ENCODE peak calls at places on chromosomes 2 and 18, in ten cellular contexts. One of them, this sample, is unnamed.

GRCh38 chr2:173350383-173350782 is 4.3 kb upstream of the CDCA7 start:
- DNase-seq in astrocyte of the spinal cord: no peak
- DNase-seq in activated T-cell treated with anti-CD3 and anti-CD28 coated beads for 24 hours: no peak
- DNase-seq in neural progenitor cell: no peak
- DNase-seq in ascending aorta: no peak
- DNase-seq in Ammon's horn: no peak
- DNase-seq in myocyte: no peak
- DNase-seq in skeletal muscle cell: no peak
- DNase-seq in activated T-helper 1 cell treated with anti-CD3 and anti-CD28 coated beads, Interleukin-12 subunit alpha, Interleukin-12 subunit beta, Interleukin-2, Interleukin-4 antibody, amounts not matched to agents 30 ng/mL and 10 ng/mL and 1 ng/mL, durations not matched to agents 14 hours and 24 hours and 36 hours: no peak
- DNase-seq in fibroblast of the conjunctiva: no peak
- DNase-seq in this sample: no peak

GRCh38 chr2:1972948-1973347 is 228.6 kb upstream of the PXDN start:
- DNase-seq in astrocyte of the spinal cord: peak
- DNase-seq in activated T-cell treated with anti-CD3 and anti-CD28 coated beads for 24 hours: no peak
- DNase-seq in neural progenitor cell: no peak
- DNase-seq in ascending aorta: no peak
- DNase-seq in Ammon's horn: no peak
- DNase-seq in myocyte: no peak
- DNase-seq in skeletal muscle cell: no peak
- DNase-seq in activated T-helper 1 cell treated with anti-CD3 and anti-CD28 coated beads, Interleukin-12 subunit alpha, Interleukin-12 subunit beta, Interleukin-2, Interleukin-4 antibody, amounts not matched to agents 30 ng/mL and 10 ng/mL and 1 ng/mL, durations not matched to agents 14 hours and 24 hours and 36 hours: no peak
- DNase-seq in fibroblast of the conjunctiva: no peak
- DNase-seq in this sample: no peak

GRCh38 chr2:161992526-161992925 is 81.5 kb downstream of the DPP4 start:
- DNase-seq in astrocyte of the spinal cord: peak
- DNase-seq in activated T-cell treated with anti-CD3 and anti-CD28 coated beads for 24 hours: peak
- DNase-seq in neural progenitor cell: no peak
- DNase-seq in ascending aorta: no peak
- DNase-seq in Ammon's horn: no peak
- DNase-seq in myocyte: peak
- DNase-seq in skeletal muscle cell: no peak
- DNase-seq in activated T-helper 1 cell treated with anti-CD3 and anti-CD28 coated beads, Interleukin-12 subunit alpha, Interleukin-12 subunit beta, Interleukin-2, Interleukin-4 antibody, amounts not matched to agents 30 ng/mL and 10 ng/mL and 1 ng/mL, durations not matched to agents 14 hours and 24 hours and 36 hours: peak
- DNase-seq in fibroblast of the conjunctiva: no peak
- DNase-seq in this sample: no peak

GRCh38 chr18:44681039-44681595 is 429 bp downstream of the SETBP1 start:
- DNase-seq in astrocyte of the spinal cord: no peak
- DNase-seq in activated T-cell treated with anti-CD3 and anti-CD28 coated beads for 24 hours: no peak
- DNase-seq in neural progenitor cell: no peak
- DNase-seq in ascending aorta: no peak
- DNase-seq in Ammon's horn: peak
- DNase-seq in myocyte: no peak
- DNase-seq in skeletal muscle cell: no peak
- DNase-seq in activated T-helper 1 cell treated with anti-CD3 and anti-CD28 coated beads, Interleukin-12 subunit alpha, Interleukin-12 subunit beta, Interleukin-2, Interleukin-4 antibody, amounts not matched to agents 30 ng/mL and 10 ng/mL and 1 ng/mL, durations not matched to agents 14 hours and 24 hours and 36 hours: no peak
- DNase-seq in fibroblast of the conjunctiva: no peak
- DNase-seq in this sample: no peak

GRCh38 chr2:8412586-8412985 is 269.3 kb upstream of the ID2 start:
- DNase-seq in astrocyte of the spinal cord: no peak
- DNase-seq in activated T-cell treated with anti-CD3 and anti-CD28 coated beads for 24 hours: no peak
- DNase-seq in neural progenitor cell: peak
- DNase-seq in ascending aorta: no peak
- DNase-seq in Ammon's horn: peak
- DNase-seq in myocyte: peak
- DNase-seq in skeletal muscle cell: peak
- DNase-seq in activated T-helper 1 cell treated with anti-CD3 and anti-CD28 coated beads, Interleukin-12 subunit alpha, Interleukin-12 subunit beta, Interleukin-2, Interleukin-4 antibody, amounts not matched to agents 30 ng/mL and 10 ng/mL and 1 ng/mL, durations not matched to agents 14 hours and 24 hours and 36 hours: no peak
- DNase-seq in fibroblast of the conjunctiva: no peak
- DNase-seq in this sample: peak

GRCh38 chr2:240629968-240630770 is 4.9 kb downstream of the GPR35 start:
- DNase-seq in astrocyte of the spinal cord: no peak
- DNase-seq in activated T-cell treated with anti-CD3 and anti-CD28 coated beads for 24 hours: no peak
- DNase-seq in neural progenitor cell: no peak
- DNase-seq in ascending aorta: no peak
- DNase-seq in Ammon's horn: no peak
- DNase-seq in myocyte: no peak
- DNase-seq in skeletal muscle cell: no peak
- DNase-seq in activated T-helper 1 cell treated with anti-CD3 and anti-CD28 coated beads, Interleukin-12 subunit alpha, Interleukin-12 subunit beta, Interleukin-2, Interleukin-4 antibody, amounts not matched to agents 30 ng/mL and 10 ng/mL and 1 ng/mL, durations not matched to agents 14 hours and 24 hours and 36 hours: no peak
- DNase-seq in fibroblast of the conjunctiva: no peak
- DNase-seq in this sample: no peak

GRCh38 chr2:224769489-224769888 is 53.3 kb upstream of the CCDC195 start:
- DNase-seq in astrocyte of the spinal cord: no peak
- DNase-seq in activated T-cell treated with anti-CD3 and anti-CD28 coated beads for 24 hours: no peak
- DNase-seq in neural progenitor cell: no peak
- DNase-seq in ascending aorta: no peak
- DNase-seq in Ammon's horn: no peak
- DNase-seq in myocyte: no peak
- DNase-seq in skeletal muscle cell: no peak
- DNase-seq in activated T-helper 1 cell treated with anti-CD3 and anti-CD28 coated beads, Interleukin-12 subunit alpha, Interleukin-12 subunit beta, Interleukin-2, Interleukin-4 antibody, amounts not matched to agents 30 ng/mL and 10 ng/mL and 1 ng/mL, durations not matched to agents 14 hours and 24 hours and 36 hours: no peak
- DNase-seq in fibroblast of the conjunctiva: no peak
- DNase-seq in this sample: no peak

GRCh38 chr2:6526093-6526824 is 339.4 kb downstream of the CMPK2 start:
- DNase-seq in astrocyte of the spinal cord: no peak
- DNase-seq in activated T-cell treated with anti-CD3 and anti-CD28 coated beads for 24 hours: no peak
- DNase-seq in neural progenitor cell: peak
- DNase-seq in ascending aorta: no peak
- DNase-seq in Ammon's horn: no peak
- DNase-seq in myocyte: no peak
- DNase-seq in skeletal muscle cell: no peak
- DNase-seq in activated T-helper 1 cell treated with anti-CD3 and anti-CD28 coated beads, Interleukin-12 subunit alpha, Interleukin-12 subunit beta, Interleukin-2, Interleukin-4 antibody, amounts not matched to agents 30 ng/mL and 10 ng/mL and 1 ng/mL, durations not matched to agents 14 hours and 24 hours and 36 hours: no peak
- DNase-seq in fibroblast of the conjunctiva: no peak
- DNase-seq in this sample: no peak

GRCh38 chr2:12796617-12797016 is 79.9 kb downstream of the TRIB2 start:
- DNase-seq in astrocyte of the spinal cord: no peak
- DNase-seq in activated T-cell treated with anti-CD3 and anti-CD28 coated beads for 24 hours: no peak
- DNase-seq in neural progenitor cell: peak
- DNase-seq in ascending aorta: no peak
- DNase-seq in Ammon's horn: peak
- DNase-seq in myocyte: no peak
- DNase-seq in skeletal muscle cell: no peak
- DNase-seq in activated T-helper 1 cell treated with anti-CD3 and anti-CD28 coated beads, Interleukin-12 subunit alpha, Interleukin-12 subunit beta, Interleukin-2, Interleukin-4 antibody, amounts not matched to agents 30 ng/mL and 10 ng/mL and 1 ng/mL, durations not matched to agents 14 hours and 24 hours and 36 hours: no peak
- DNase-seq in fibroblast of the conjunctiva: no peak
- DNase-seq in this sample: peak

GRCh38 chr2:199273043-199273647 is 184.6 kb downstream of the SATB2 start:
- DNase-seq in astrocyte of the spinal cord: peak
- DNase-seq in activated T-cell treated with anti-CD3 and anti-CD28 coated beads for 24 hours: no peak
- DNase-seq in neural progenitor cell: no peak
- DNase-seq in ascending aorta: no peak
- DNase-seq in Ammon's horn: no peak
- DNase-seq in myocyte: peak
- DNase-seq in skeletal muscle cell: peak
- DNase-seq in activated T-helper 1 cell treated with anti-CD3 and anti-CD28 coated beads, Interleukin-12 subunit alpha, Interleukin-12 subunit beta, Interleukin-2, Interleukin-4 antibody, amounts not matched to agents 30 ng/mL and 10 ng/mL and 1 ng/mL, durations not matched to agents 14 hours and 24 hours and 36 hours: no peak
- DNase-seq in fibroblast of the conjunctiva: peak
- DNase-seq in this sample: peak

GRCh38 chr2:200658278-200658864 is 72.6 kb downstream of the AOX1 start:
- DNase-seq in astrocyte of the spinal cord: no peak
- DNase-seq in activated T-cell treated with anti-CD3 and anti-CD28 coated beads for 24 hours: no peak
- DNase-seq in neural progenitor cell: peak
- DNase-seq in ascending aorta: no peak
- DNase-seq in Ammon's horn: no peak
- DNase-seq in myocyte: peak
- DNase-seq in skeletal muscle cell: no peak
- DNase-seq in activated T-helper 1 cell treated with anti-CD3 and anti-CD28 coated beads, Interleukin-12 subunit alpha, Interleukin-12 subunit beta, Interleukin-2, Interleukin-4 antibody, amounts not matched to agents 30 ng/mL and 10 ng/mL and 1 ng/mL, durations not matched to agents 14 hours and 24 hours and 36 hours: no peak
- DNase-seq in fibroblast of the conjunctiva: no peak
- DNase-seq in this sample: no peak

This sample was measured in globus pallidus.